ENCODE peak calls at places on chromosomes 13 and 19, in five cellular contexts. N, J, X, C and Y are unnamed samples.

GRCh38 chr13:95523598-95523997 is 28.9 kb upstream of the CLDN10 start:
- DNase-seq in N (no peak), J (no peak), X (no peak), C (no peak), Y (no peak)

GRCh38 chr13:21348771-21349170 is 110.3 kb downstream of the ZDHHC20 start:
- DNase-seq in N (no peak), J (no peak), X (no peak), C (no peak), Y (no peak)

GRCh38 chr13:35144496-35144895 is 202.4 kb downstream of the NBEA start:
- DNase-seq in N (no peak), J (no peak), X (no peak), C (no peak), Y (no peak)

GRCh38 chr19:45404557-45405434 is at the start of gene PPP1R13L:
- DNase-seq in N (peak), J (no peak), X (peak), C (no peak), Y (peak)

GRCh38 chr13:75196112-75196855 is 285.7 kb downstream of the TBC1D4 start:
- DNase-seq in N (no peak), J (no peak), X (no peak), C (no peak), Y (no peak)

GRCh38 chr13:46184277-46184699 is 2.3 kb upstream of the LCP1 start:
- DNase-seq in N (peak), J (no peak), X (peak), C (peak), Y (no peak)

GRCh38 chr13:106242554-106242953 is 292.9 kb downstream of the EFNB2 start:
- DNase-seq in N (no peak), J (no peak), X (no peak), C (no peak), Y (no peak)

GRCh38 chr13:27917121-27917947 is 2.5 kb upstream of the PDX1 start:
- DNase-seq in N (no peak), J (no peak), X (no peak), C (no peak), Y (peak)

GRCh38 chr13:42153371-42153770 is 104.9 kb downstream of the DGKH start:
- DNase-seq in N (no peak), J (no peak), X (no peak), C (no peak), Y (no peak)

GRCh38 chr13:109389892-109390345 is 396.5 kb downstream of the IRS2 start:
- DNase-seq in N (no peak), J (no peak), X (no peak), C (no peak), Y (no peak)

GRCh38 chr13:97021241-97021640 is 27.0 kb upstream of the OXGR1 start:
- DNase-seq in N (no peak), J (no peak), X (no peak), C (no peak), Y (no peak)

GRCh38 chr19:50659318-50660082 is 10.3 kb downstream of the C19orf81 start:
- DNase-seq in N (no peak), J (no peak), X (no peak), C (no peak), Y (no peak)

GRCh38 chr19:50658438-50659317 is 9.4 kb downstream of the C19orf81 start:
- DNase-seq in N (peak), J (no peak), X (no peak), C (peak), Y (no peak)

GRCh38 chr19:50660083-50660366 is 10.8 kb downstream of the C19orf81 start:
- DNase-seq in N (no peak), J (no peak), X (no peak), C (no peak), Y (no peak)

GRCh38 chr19:50657222-50657669 is 8.0 kb downstream of the C19orf81 start:
- DNase-seq in N (no peak), J (no peak), X (no peak), C (no peak), Y (no peak)

GRCh38 chr19:50657672-50658437 is 8.6 kb downstream of the C19orf81 start:
- DNase-seq in N (peak), J (no peak), X (peak), C (peak), Y (no peak)
- TF ChIP-seq POLR2A in N (peak), J (no peak), X (no peak), C (peak), Y (no peak)

DNA sequence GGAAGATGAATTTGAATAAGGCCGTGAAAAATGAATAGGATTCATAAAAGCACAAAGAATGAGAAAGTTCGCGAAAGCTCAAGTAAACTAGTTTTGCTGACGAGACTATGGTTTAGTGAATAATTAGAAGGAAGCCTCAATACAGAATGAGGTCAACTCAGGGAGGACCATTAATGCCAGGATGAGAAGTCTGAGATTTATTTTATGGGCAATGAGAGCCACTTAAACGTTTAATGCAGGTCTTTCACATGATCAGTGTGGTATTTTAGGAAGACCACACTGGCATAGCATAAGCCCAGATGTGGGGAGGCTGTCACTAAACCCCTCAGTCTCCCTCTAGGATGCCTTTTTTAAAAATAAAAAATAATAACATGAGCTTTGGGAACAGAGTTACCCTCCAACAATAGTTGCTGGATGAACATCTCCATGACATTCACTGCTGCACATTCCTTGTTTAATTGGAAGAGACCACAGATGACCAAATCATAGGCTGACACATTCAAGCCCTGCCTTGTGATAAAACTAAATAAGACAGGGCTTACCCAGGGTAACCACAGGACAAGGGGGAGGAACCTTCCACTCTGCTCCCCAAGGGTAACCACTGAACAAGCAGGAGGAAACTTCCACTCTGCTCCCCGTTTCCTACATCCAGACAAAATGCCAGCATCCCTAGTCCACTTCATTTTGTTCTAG is 43.6 kb upstream of the LSM14A start:
- DNase-seq in N (no peak), J (no peak), X (no peak), C (no peak), Y (no peak)
- TF ChIP-seq TAF1 in N (no peak), J (no peak), X (no peak), C (no peak), Y (no peak)

DNA sequence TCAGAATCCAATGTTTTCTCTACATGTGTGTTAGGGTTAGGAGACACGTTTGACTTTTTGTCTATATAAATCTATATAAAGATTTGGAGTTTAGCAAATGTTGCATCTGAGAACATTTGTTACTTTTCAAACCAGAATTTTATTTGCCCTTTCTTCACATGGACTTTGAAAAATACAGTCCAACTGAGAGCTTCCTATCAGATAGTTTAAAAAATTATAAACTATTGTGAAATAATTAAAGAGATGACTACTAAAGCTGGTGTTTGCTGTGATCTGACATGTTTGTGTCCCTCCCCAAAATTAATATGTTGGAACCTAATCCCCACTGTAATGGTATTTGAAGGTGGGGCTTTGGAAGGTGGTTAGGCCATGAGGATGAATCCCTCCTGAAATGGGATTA is 297.1 kb downstream of the ITGBL1 start:
- DNase-seq in N (no peak), J (no peak), X (no peak), C (no peak), Y (no peak)
- TF ChIP-seq POLR2A in N (no peak), J (no peak), X (no peak), C (no peak), Y (no peak)

GRCh38 chr19:1474011-1474764 is 4.8 kb downstream of the C19orf25 start:
- DNase-seq in N (no peak), J (no peak), X (no peak), C (no peak), Y (no peak)

GRCh38 chr19:1473424-1473851 is 5.6 kb downstream of the C19orf25 start:
- DNase-seq in N (no peak), J (no peak), X (no peak), C (no peak), Y (no peak)

GRCh38 chr19:1471514-1472107 is 7.4 kb downstream of the C19orf25 start:
- DNase-seq in N (no peak), J (no peak), X (no peak), C (no peak), Y (no peak)

GRCh38 chr19:1472227-1473055 is 6.6 kb downstream of the C19orf25 start:
- DNase-seq in N (no peak), J (no peak), X (no peak), C (no peak), Y (no peak)

DNA sequence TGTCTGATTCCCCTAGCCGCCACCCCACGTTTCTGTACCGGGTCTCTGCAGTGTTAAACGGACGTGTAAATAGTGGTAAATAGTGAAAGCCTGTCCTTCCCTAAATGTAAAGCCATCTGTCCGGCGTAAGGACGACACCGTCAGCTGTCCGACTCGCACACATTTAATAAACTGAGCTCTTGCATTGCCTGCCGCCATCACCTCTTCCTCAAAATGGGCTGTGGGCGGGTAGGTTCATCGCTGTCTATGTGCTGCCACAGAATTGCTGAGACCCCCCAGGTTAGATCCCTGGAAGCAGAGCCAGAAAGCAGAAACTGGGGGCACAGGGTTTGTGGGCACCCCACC is 6.0 kb downstream of the C19orf25 start:
- DNase-seq in N (no peak), J (no peak), X (no peak), C (no peak), Y (no peak)
- TF ChIP-seq TAF1 in N (no peak), J (no peak), X (no peak), C (no peak), Y (no peak)

GRCh38 chr19:36113895-36114762 is 546 bp downstream of the POLR2I start:
- DNase-seq in N (peak), J (no peak), X (no peak), C (no peak), Y (no peak)

GRCh38 chr19:36114763-36115452 is at the start of gene POLR2I:
- DNase-seq in N (peak), J (peak), X (peak), C (peak), Y (peak)

GRCh38 chr19:36113425-36113824 is 1.2 kb downstream of the POLR2I start:
- DNase-seq in N (no peak), J (no peak), X (no peak), C (no peak), Y (no peak)

GRCh38 chr19:36116344-36116637 is 1.0 kb downstream of the TBCB start:
- DNase-seq in N (no peak), J (no peak), X (no peak), C (no peak), Y (no peak)

DNA sequence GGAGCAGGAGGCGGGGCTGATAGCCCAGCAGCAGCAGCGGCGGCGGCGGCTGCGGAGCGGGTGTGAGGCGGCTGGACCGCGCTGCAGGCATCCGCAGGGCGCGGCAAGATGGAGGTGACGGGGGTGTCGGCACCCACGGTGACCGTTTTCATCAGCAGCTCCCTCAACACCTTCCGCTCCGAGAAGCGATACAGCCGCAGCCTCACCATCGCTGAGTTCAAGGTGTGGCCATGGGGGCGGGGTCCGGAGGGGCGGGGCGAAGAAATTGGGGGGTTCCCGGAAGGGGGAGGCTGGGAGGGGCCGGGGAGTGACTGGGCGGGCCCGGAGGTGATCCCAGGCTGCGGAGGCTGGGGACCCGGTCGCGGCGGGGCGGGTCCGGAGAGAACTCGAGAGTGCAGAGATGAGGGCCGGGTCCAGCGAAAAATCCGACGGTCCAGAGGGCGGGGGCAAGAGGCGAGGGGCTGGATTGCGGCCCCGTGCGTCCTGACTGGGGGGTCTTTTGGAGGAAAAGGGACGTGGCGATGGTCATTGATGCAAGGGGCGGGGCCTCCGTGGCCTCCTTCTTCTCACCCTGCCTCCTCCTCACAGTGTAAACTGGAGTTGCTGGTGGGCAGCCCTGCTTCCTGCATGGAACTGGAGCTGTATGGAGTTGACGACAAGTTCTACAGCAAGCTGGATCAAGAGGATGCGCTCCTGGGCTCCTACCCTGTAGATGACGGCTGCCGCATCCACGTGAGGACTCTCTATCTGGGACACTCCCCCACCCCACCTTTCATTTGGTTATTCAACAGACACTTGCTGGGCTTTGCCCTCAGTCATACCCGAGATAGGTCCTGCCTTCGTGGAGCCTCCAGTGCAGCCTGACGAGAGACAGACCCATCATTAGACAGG is at the start of gene TBCB:
- DNase-seq in N (peak), J (peak), X (peak), C (no peak), Y (peak)
- TF ChIP-seq POLR2A in N (peak), J (peak), X (peak), C (peak), Y (peak)

GRCh38 chr19:1229056-1229607 is 8.7 kb downstream of the CBARP start:
- DNase-seq in N (no peak), J (no peak), X (no peak), C (no peak), Y (no peak)
- TF ChIP-seq TAF1 in N (no peak), J (no peak), X (no peak), C (no peak), Y (no peak)

GRCh38 chr13:26400545-26400944 is 146.6 kb downstream of the CDK8 start:
- DNase-seq in N (no peak), J (no peak), X (no peak), C (no peak), Y (no peak)
- TF ChIP-seq POLR2A in N (no peak), J (no peak), X (no peak), C (no peak), Y (no peak)

GRCh38 chr19:50861496-50862286 is 7.0 kb downstream of the KLK3 start:
- DNase-seq in N (no peak), J (no peak), X (no peak), C (no peak), Y (no peak)
- TF ChIP-seq TAF1 in N (no peak), J (no peak), X (no peak), C (no peak), Y (no peak)

DNA sequence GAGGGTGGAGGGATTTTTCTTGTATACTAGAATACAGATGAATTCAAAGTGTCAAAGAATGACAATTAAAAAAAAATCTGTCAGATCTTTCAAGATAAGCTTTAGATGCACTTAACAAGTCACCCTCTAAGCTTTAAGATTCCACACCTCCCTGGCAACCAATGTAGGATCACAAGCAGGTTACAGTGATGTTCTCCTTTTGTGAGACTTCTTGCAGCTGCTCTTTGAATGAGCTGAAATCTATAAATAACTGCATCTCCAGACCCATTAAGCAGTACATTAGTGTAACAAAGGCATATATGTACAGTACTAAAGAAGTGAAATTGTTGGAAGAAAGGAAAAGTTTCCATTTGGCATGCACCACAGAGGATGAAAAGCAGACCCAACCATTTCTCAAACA is 364.7 kb downstream of the ENOX1 start:
- DNase-seq in N (no peak), J (no peak), X (no peak), C (no peak), Y (no peak)
- TF ChIP-seq POLR2A in N (no peak), J (no peak), X (no peak), C (no peak), Y (no peak)

DNA sequence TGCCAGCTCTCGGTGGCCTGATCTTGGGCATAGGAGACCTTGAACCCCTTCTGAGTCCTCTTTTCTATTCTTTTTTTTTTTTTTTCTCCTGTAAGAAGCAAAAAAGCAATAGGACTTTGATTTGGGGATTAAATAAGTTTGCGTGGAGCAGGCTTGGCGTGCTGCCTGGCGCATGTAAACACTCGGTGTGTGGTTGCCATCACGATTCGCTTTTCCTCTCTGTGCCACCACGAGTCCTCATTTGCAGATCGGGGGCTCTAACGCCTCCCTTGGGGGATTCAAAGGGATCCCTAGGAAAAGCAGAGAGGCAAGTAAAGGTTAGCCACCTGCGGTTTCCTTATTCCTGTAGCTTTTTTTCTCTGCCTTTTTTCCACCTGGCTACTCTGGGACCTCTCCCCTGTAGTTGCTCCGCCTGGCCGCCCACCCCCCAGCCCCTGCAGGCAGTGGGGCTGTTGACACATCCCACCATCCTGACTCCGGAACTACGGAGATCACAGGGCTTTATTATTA is 1.3 kb downstream of the SAFB start:
- DNase-seq in N (no peak), J (no peak), X (no peak), C (no peak), Y (no peak)
- TF ChIP-seq TAF1 in N (no peak), J (no peak), X (no peak), C (no peak), Y (no peak)